ENCODE peak calls at places on chromosomes 1 and 21, in four cellular contexts. I is heart left ventricle, B is lung, P is testis. J is an unnamed sample.

GRCh38 chr1:24544239-24544638 is 11.6 kb upstream of the NCMAP start:
- DNase-seq in I (no peak), B (no peak), P (no peak), J (no peak)

GRCh38 chr1:239914827-239915231 is 176.9 kb upstream of the FMN2 start:
- DNase-seq in I (no peak), B (no peak), P (no peak), J (no peak)

GRCh38 chr1:166972193-166972592 is 3.1 kb downstream of the ILDR2 start:
- DNase-seq in I (no peak), B (no peak), P (no peak), J (no peak)

GRCh38 chr21:29024474-29025327 is at the start of gene USP16:
- DNase-seq in I (peak), B (peak), P (peak), J (peak)

GRCh38 chr1:1157914-1158710 is 15.6 kb upstream of the TTLL10 start:
- DNase-seq in I (peak), B (peak), P (peak), J (no peak)

GRCh38 chr21:32360401-32360981 is 32.3 kb downstream of the URB1 start:
- DNase-seq in I (no peak), B (no peak), P (no peak), J (no peak)

GRCh38 chr1:221919341-221919740 is 177.5 kb upstream of the DUSP10 start:
- DNase-seq in I (no peak), B (no peak), P (no peak), J (no peak)

GRCh38 chr1:25744140-25744581 is 55.8 kb upstream of the SELENON start:
- DNase-seq in I (peak), B (peak), P (peak), J (no peak)

GRCh38 chr1:68917456-68917855 is 420.6 kb upstream of the DEPDC1 start:
- DNase-seq in I (no peak), B (no peak), P (no peak), J (no peak)

GRCh38 chr1:79877086-79877485 is 870.6 kb upstream of the ADGRL4 start:
- DNase-seq in I (no peak), B (no peak), P (no peak), J (no peak)

GRCh38 chr1:9960705-9961562 is 17.7 kb downstream of the NMNAT1 start:
- DNase-seq in I (no peak), B (no peak), P (no peak), J (no peak)

GRCh38 chr1:188669715-188670114 is 1807.9 kb downstream of the BRINP3 start:
- DNase-seq in I (no peak), B (no peak), P (no peak), J (no peak)

GRCh38 chr1:201456499-201457309 is 12.3 kb downstream of the PHLDA3 start:
- DNase-seq in I (no peak), B (peak), P (peak), J (no peak)

GRCh38 chr1:213979751-213980605 is 7.8 kb upstream of the PROX1 start:
- DNase-seq in I (no peak), B (no peak), P (no peak), J (no peak)

GRCh38 chr1:206792939-206793607 is 20.8 kb upstream of the IL10 start:
- DNase-seq in I (no peak), B (no peak), P (no peak), J (no peak)

GRCh38 chr1:107135466-107135865 is 5.4 kb upstream of the NTNG1 start:
- DNase-seq in I (no peak), B (no peak), P (peak), J (no peak)

GRCh38 chr1:237071641-237072420 is 29.8 kb downstream of the RYR2 start:
- DNase-seq in I (no peak), B (no peak), P (no peak), J (no peak)

GRCh38 chr1:163205513-163205912 is 2.8 kb upstream of the RGS5 start:
- DNase-seq in I (no peak), B (no peak), P (no peak), J (no peak)

GRCh38 chr1:49523764-49524163 is 500.0 kb downstream of the AGBL4 start:
- DNase-seq in I (no peak), B (no peak), P (no peak), J (no peak)

GRCh38 chr21:41926068-41926806 is 27.6 kb downstream of the C2CD2 start:
- DNase-seq in I (no peak), B (no peak), P (no peak), J (no peak)

GRCh38 chr1:243254233-243254926 is 701 bp downstream of the CEP170 start:
- DNase-seq in I (peak), B (peak), P (peak), J (no peak)

GRCh38 chr1:151143986-151144385 is 2.4 kb downstream of the SEMA6C start:
- DNase-seq in I (no peak), B (no peak), P (no peak), J (no peak)

GRCh38 chr1:19087737-19088594 is 122.1 kb downstream of the UBR4 start:
- DNase-seq in I (no peak), B (no peak), P (no peak), J (no peak)

GRCh38 chr1:53328490-53329182 is 766 bp upstream of the LRP8 start:
- DNase-seq in I (peak), B (no peak), P (no peak), J (no peak)

GRCh38 chr1:101174722-101175121 is 62.1 kb upstream of the S1PR1 start:
- DNase-seq in I (no peak), B (no peak), P (no peak), J (no peak)

GRCh38 chr1:212520746-212521145 is 87.8 kb upstream of the ATF3 start:
- DNase-seq in I (no peak), B (no peak), P (no peak), J (no peak)

GRCh38 chr1:168105846-168106245 is 30.9 kb downstream of the GPR161 start:
- DNase-seq in I (no peak), B (no peak), P (no peak), J (no peak)

GRCh38 chr1:147341246-147341645 is 98.8 kb downstream of the CHD1L start:
- DNase-seq in I (no peak), B (no peak), P (no peak), J (no peak)

GRCh38 chr1:5898266-5898665 is 94.0 kb downstream of the NPHP4 start:
- DNase-seq in I (peak), B (no peak), P (no peak), J (no peak)

GRCh38 chr21:32411366-32412161 is 942 bp upstream of the EVA1C start:
- DNase-seq in I (peak), B (peak), P (peak), J (no peak)

GRCh38 chr1:114352797-114353196 is 158.2 kb downstream of the TRIM33 start:
- DNase-seq in I (no peak), B (no peak), P (no peak), J (peak)

GRCh38 chr1:13513885-13514546 is at the start of gene LRRC38:
- DNase-seq in I (peak), B (no peak), P (peak), J (no peak)
- TF ChIP-seq CTCF in I (peak), B (no peak), P (no peak), J (no peak)

DNA sequence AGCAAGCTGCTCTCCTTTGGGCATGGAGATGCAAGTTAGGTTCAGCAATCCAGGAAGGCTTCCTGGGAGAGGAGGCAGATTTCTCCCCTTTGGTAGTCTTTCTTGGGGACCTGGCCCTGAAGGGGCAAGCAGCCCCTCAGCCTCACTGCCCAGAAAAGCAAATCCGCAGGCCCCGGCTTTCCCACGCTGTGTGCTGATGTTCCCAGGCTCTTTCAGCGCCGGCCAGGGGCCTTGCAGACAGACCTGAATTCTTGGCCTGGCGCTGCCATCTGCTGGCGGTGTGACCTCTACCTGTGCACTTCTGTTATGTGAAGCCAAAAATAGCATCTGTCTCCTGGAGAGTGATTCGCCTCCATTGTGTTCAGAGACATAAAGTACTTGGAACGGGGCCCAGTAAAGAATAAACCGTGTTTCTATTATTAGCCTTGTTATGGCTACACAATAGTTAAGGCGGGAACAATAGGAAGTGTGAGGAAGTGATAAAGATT is 64.8 kb downstream of the ALPL start:
- DNase-seq in I (peak), B (peak), P (peak), J (no peak)
- TF ChIP-seq CTCF in I (peak), B (peak), P (peak), J (peak)

DNA sequence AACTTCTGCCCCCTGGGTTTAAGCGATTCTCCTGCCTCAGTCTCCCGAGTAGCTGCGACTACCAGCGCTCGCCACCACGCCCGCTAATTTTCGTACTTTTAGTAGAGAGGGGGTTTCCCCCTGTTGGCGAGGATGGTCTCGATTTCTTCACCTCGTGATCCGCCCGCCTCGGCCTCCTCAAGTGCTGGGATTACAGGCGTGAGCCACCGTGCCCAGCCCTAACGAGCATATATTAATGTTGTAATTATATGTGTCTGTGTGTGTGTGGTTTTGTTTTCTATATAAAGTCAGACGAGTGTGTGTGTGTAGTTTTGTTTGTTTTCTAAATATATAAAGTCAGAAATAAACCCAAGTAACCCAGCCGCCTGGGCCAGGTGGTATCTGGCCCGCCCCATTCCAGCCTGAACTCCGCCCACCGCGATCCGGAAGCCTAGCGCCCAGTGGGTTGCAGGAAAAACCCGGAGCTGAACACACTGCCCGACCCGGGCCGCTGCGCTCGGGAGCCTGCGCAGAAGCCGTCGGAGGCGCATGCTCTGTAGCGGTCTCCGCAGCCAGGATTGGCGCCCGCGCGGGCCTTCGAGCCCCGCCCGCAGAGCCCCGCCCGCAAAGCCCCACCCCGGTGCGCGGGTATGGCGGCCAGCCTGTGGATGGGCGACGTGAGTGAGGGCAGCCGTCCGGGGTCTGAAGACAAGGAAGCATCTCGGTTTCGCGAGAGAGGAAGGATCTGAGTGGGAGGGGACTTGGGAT is at the start of gene TRNAU1AP:
- DNase-seq in I (peak), B (peak), P (peak), J (peak)
- TF ChIP-seq CTCF in I (no peak), B (no peak), P (no peak), J (no peak)

DNA sequence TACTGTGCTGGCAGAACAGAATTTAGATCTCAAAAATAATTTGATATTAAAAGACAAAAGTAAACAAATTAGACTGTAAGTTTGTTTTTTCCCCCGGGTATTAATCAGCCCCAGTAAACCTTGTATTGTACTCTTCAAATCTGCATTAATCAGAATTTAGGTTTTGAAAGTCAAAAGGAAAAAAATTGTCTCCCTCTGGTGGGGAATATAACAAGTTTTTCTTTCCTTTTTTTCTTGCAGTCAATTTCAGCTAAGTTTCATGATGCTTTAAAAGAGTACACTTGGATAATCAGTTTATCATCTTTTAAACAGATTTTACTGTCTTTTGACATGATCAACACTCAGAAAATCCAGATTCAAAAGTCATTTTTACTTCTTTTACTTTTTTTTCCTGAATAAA is 134.5 kb upstream of the PKN2 start:
- DNase-seq in I (no peak), B (no peak), P (no peak), J (no peak)
- TF ChIP-seq CTCF in I (peak), B (no peak), P (no peak), J (peak)

DNA sequence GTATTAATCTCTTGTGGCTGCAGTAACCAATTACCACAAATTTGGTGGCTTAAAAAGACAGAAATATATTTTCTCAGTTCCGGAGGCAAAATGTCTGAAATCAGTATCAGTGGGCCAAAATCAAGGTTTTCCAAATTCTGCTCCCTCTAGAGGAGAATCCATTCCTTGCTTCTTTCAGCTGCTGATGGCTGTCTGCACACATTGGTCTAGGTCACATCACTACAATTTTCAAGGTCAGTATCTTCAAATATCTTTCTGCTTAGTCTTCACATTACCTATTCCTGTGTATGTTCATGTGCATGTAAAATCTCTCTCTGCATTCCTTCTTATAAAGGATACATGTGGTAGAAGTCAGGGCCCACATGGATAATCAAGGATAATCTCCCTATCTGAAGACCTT is 999.4 kb downstream of the KCNT2 start:
- DNase-seq in I (no peak), B (no peak), P (no peak), J (no peak)
- TF ChIP-seq CTCF in I (no peak), B (no peak), P (no peak), J (peak)

GRCh38 chr1:42762269-42762668 is 4.6 kb downstream of the P3H1 start:
- DNase-seq in I (no peak), B (no peak), P (no peak), J (no peak)
- TF ChIP-seq CTCF in I (no peak), B (no peak), P (no peak), J (no peak)